ENCODE peak calls at places on chromosomes 3 and 15, in nine cellular contexts. One of them, this sample, is unnamed. For H3K4me1, the result is how much of the 10 kb centered on the place peaks cover.

GRCh38 chr3:62149539-62149938 is 223.8 kb downstream of the FEZF2 start:
- DNase-seq in MM.1S: no peak
- DNase-seq in GM23338: no peak
- DNase-seq in HCT116: no peak
- DNase-seq in neural progenitor cell: no peak
- DNase-seq in GM23248: no peak
- DNase-seq in PC-3: no peak
- DNase-seq in SK-N-SH: no peak
- DNase-seq in OCI-LY7: no peak
- DNase-seq in this sample: no peak

GRCh38 chr15:49832421-49832980 is 211.7 kb downstream of the DTWD1 start:
- DNase-seq in MM.1S: no peak
- DNase-seq in GM23338: peak
- DNase-seq in HCT116: no peak
- DNase-seq in neural progenitor cell: peak
- DNase-seq in GM23248: peak
- DNase-seq in PC-3: peak
- DNase-seq in SK-N-SH: peak
- DNase-seq in OCI-LY7: peak
- DNase-seq in this sample: peak

GRCh38 chr3:9715764-9716437 is 12.3 kb downstream of the CPNE9 start:
- DNase-seq in MM.1S: no peak
- DNase-seq in GM23338: peak
- DNase-seq in HCT116: peak
- DNase-seq in neural progenitor cell: peak
- DNase-seq in GM23248: peak
- DNase-seq in PC-3: peak
- DNase-seq in SK-N-SH: no peak
- DNase-seq in OCI-LY7: peak
- DNase-seq in this sample: peak

GRCh38 chr3:154217663-154218062 is 96.5 kb downstream of the ARHGEF26 start:
- DNase-seq in MM.1S: no peak
- DNase-seq in GM23338: no peak
- DNase-seq in HCT116: no peak
- DNase-seq in neural progenitor cell: peak
- DNase-seq in GM23248: no peak
- DNase-seq in PC-3: no peak
- DNase-seq in SK-N-SH: no peak
- DNase-seq in OCI-LY7: no peak
- DNase-seq in this sample: no peak

GRCh38 chr3:64203969-64204632 is 21.2 kb downstream of the PRICKLE2 start:
- DNase-seq in MM.1S: no peak
- DNase-seq in GM23338: no peak
- DNase-seq in HCT116: no peak
- DNase-seq in neural progenitor cell: no peak
- DNase-seq in GM23248: no peak
- DNase-seq in PC-3: no peak
- DNase-seq in SK-N-SH: no peak
- DNase-seq in OCI-LY7: no peak
- DNase-seq in this sample: no peak

GRCh38 chr3:17946619-17947018 is 204.2 kb upstream of the TBC1D5 start:
- DNase-seq in MM.1S: no peak
- DNase-seq in GM23338: no peak
- DNase-seq in HCT116: no peak
- DNase-seq in neural progenitor cell: no peak
- DNase-seq in GM23248: no peak
- DNase-seq in PC-3: no peak
- DNase-seq in SK-N-SH: no peak
- DNase-seq in OCI-LY7: no peak
- DNase-seq in this sample: no peak

GRCh38 chr3:43213631-43214030 is 72.7 kb upstream of the SNRK start:
- DNase-seq in MM.1S: no peak
- DNase-seq in GM23338: no peak
- DNase-seq in HCT116: no peak
- DNase-seq in neural progenitor cell: no peak
- DNase-seq in GM23248: no peak
- DNase-seq in PC-3: peak
- DNase-seq in SK-N-SH: no peak
- DNase-seq in OCI-LY7: no peak
- DNase-seq in this sample: peak

GRCh38 chr15:100113351-100114075 is 228.3 kb downstream of the ADAMTS17 start:
- DNase-seq in MM.1S: no peak
- DNase-seq in GM23338: no peak
- DNase-seq in HCT116: no peak
- DNase-seq in neural progenitor cell: no peak
- DNase-seq in GM23248: no peak
- DNase-seq in PC-3: no peak
- DNase-seq in SK-N-SH: no peak
- DNase-seq in OCI-LY7: no peak
- DNase-seq in this sample: no peak

GRCh38 chr3:136075218-136075808 is 109.8 kb downstream of the PPP2R3A start:
- DNase-seq in MM.1S: peak
- DNase-seq in GM23338: peak
- DNase-seq in HCT116: peak
- DNase-seq in neural progenitor cell: peak
- DNase-seq in GM23248: peak
- DNase-seq in PC-3: peak
- DNase-seq in SK-N-SH: peak
- DNase-seq in OCI-LY7: peak
- DNase-seq in this sample: peak

GRCh38 chr3:55519016-55519415 is 31.9 kb upstream of the WNT5A start:
- DNase-seq in MM.1S: no peak
- DNase-seq in GM23338: no peak
- DNase-seq in HCT116: no peak
- DNase-seq in neural progenitor cell: no peak
- DNase-seq in GM23248: peak
- DNase-seq in PC-3: peak
- DNase-seq in SK-N-SH: no peak
- DNase-seq in OCI-LY7: no peak
- DNase-seq in this sample: no peak

GRCh38 chr3:72390841-72391240 is 457.4 kb downstream of the SHQ1 start:
- DNase-seq in MM.1S: no peak
- DNase-seq in GM23338: peak
- DNase-seq in HCT116: no peak
- DNase-seq in neural progenitor cell: peak
- DNase-seq in GM23248: no peak
- DNase-seq in PC-3: no peak
- DNase-seq in SK-N-SH: no peak
- DNase-seq in OCI-LY7: no peak
- DNase-seq in this sample: no peak

GRCh38 chr3:138442433-138442832 is 8.0 kb downstream of the ESYT3 start:
- DNase-seq in MM.1S: no peak
- DNase-seq in GM23338: no peak
- DNase-seq in HCT116: peak
- DNase-seq in neural progenitor cell: no peak
- DNase-seq in GM23248: peak
- DNase-seq in PC-3: peak
- DNase-seq in SK-N-SH: no peak
- DNase-seq in OCI-LY7: no peak
- DNase-seq in this sample: peak

GRCh38 chr3:174858353-174858752 is 781 bp upstream of the NAALADL2 start:
- DNase-seq in MM.1S: no peak
- DNase-seq in GM23338: no peak
- DNase-seq in HCT116: no peak
- DNase-seq in neural progenitor cell: no peak
- DNase-seq in GM23248: no peak
- DNase-seq in PC-3: no peak
- DNase-seq in SK-N-SH: no peak
- DNase-seq in OCI-LY7: no peak
- DNase-seq in this sample: no peak

GRCh38 chr3:188584958-188585689 is 431.2 kb downstream of the LPP start:
- DNase-seq in MM.1S: no peak
- DNase-seq in GM23338: peak
- DNase-seq in HCT116: no peak
- DNase-seq in neural progenitor cell: peak
- DNase-seq in GM23248: peak
- DNase-seq in PC-3: peak
- DNase-seq in SK-N-SH: no peak
- DNase-seq in OCI-LY7: peak
- DNase-seq in this sample: no peak

GRCh38 chr3:151538706-151539403 is 78.0 kb upstream of the IGSF10 start:
- DNase-seq in MM.1S: no peak
- DNase-seq in GM23338: peak
- DNase-seq in HCT116: no peak
- DNase-seq in neural progenitor cell: peak
- DNase-seq in GM23248: peak
- DNase-seq in PC-3: no peak
- DNase-seq in SK-N-SH: no peak
- DNase-seq in OCI-LY7: no peak
- DNase-seq in this sample: no peak

GRCh38 chr15:76309561-76310330 is 1.5 kb downstream of the ETFA start:
- DNase-seq in MM.1S: no peak
- DNase-seq in GM23338: no peak
- DNase-seq in HCT116: no peak
- DNase-seq in neural progenitor cell: no peak
- DNase-seq in GM23248: peak
- DNase-seq in PC-3: peak
- DNase-seq in SK-N-SH: no peak
- DNase-seq in OCI-LY7: no peak
- DNase-seq in this sample: no peak

GRCh38 chr3:186218423-186218822 is 109.5 kb upstream of the ETV5 start:
- DNase-seq in MM.1S: no peak
- DNase-seq in GM23338: no peak
- DNase-seq in HCT116: no peak
- DNase-seq in neural progenitor cell: no peak
- DNase-seq in GM23248: no peak
- DNase-seq in PC-3: no peak
- DNase-seq in SK-N-SH: no peak
- DNase-seq in OCI-LY7: no peak
- DNase-seq in this sample: no peak

GRCh38 chr3:186216903-186217819 is 108.3 kb upstream of the ETV5 start:
- DNase-seq in MM.1S: no peak
- DNase-seq in GM23338: no peak
- DNase-seq in HCT116: no peak
- DNase-seq in neural progenitor cell: no peak
- DNase-seq in GM23248: no peak
- DNase-seq in PC-3: no peak
- DNase-seq in SK-N-SH: no peak
- DNase-seq in OCI-LY7: no peak
- DNase-seq in this sample: no peak

GRCh38 chr3:186219211-186219638 is 110.3 kb upstream of the ETV5 start:
- DNase-seq in MM.1S: no peak
- DNase-seq in GM23338: no peak
- DNase-seq in HCT116: no peak
- DNase-seq in neural progenitor cell: no peak
- DNase-seq in GM23248: no peak
- DNase-seq in PC-3: no peak
- DNase-seq in SK-N-SH: no peak
- DNase-seq in OCI-LY7: peak
- DNase-seq in this sample: no peak

GRCh38 chr3:186220365-186220764 is 111.5 kb upstream of the ETV5 start:
- DNase-seq in MM.1S: no peak
- DNase-seq in GM23338: no peak
- DNase-seq in HCT116: peak
- DNase-seq in neural progenitor cell: no peak
- DNase-seq in GM23248: no peak
- DNase-seq in PC-3: peak
- DNase-seq in SK-N-SH: no peak
- DNase-seq in OCI-LY7: no peak
- DNase-seq in this sample: no peak

DNA sequence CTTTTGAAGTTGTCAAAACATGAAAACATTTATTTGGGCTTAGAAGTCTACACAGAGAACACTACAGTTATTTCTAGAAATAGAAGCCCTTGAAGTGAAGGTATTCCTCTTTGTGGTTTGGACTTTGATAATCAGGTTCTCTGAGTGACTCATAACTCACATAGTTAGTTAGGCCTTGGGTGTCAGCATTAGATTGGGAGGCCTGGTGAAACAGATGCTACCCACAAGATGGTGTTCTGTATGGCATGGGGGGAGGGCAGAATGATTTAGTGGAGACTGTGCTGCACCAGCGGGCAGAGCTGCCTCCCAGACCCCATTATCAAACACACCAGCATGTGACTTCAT is 108.9 kb upstream of the ETV5 start:
- DNase-seq in MM.1S: peak
- DNase-seq in GM23338: no peak
- DNase-seq in HCT116: no peak
- DNase-seq in neural progenitor cell: no peak
- DNase-seq in GM23248: no peak
- DNase-seq in PC-3: peak
- DNase-seq in SK-N-SH: no peak
- DNase-seq in OCI-LY7: no peak
- DNase-seq in this sample: no peak
- H3K4me1 ChIP-seq in MM.1S: under half
- H3K4me1 ChIP-seq in GM23338: under half
- H3K4me1 ChIP-seq in HCT116: under half
- H3K4me1 ChIP-seq in neural progenitor cell: under half
- H3K4me1 ChIP-seq in GM23248: under half
- H3K4me1 ChIP-seq in PC-3: under half
- H3K4me1 ChIP-seq in SK-N-SH: under half
- H3K4me1 ChIP-seq in OCI-LY7: under half
- H3K4me1 ChIP-seq in this sample: under half

GRCh38 chr3:65830948-65831732 is 207.6 kb downstream of the MAGI1 start:
- DNase-seq in MM.1S: no peak
- DNase-seq in GM23338: no peak
- DNase-seq in HCT116: no peak
- DNase-seq in neural progenitor cell: no peak
- DNase-seq in GM23248: no peak
- DNase-seq in PC-3: no peak
- DNase-seq in SK-N-SH: no peak
- DNase-seq in OCI-LY7: no peak
- DNase-seq in this sample: no peak
- TF ChIP-seq EZH2phosphoT487 in MM.1S: no peak
- TF ChIP-seq EZH2phosphoT487 in GM23338: no peak
- TF ChIP-seq EZH2phosphoT487 in HCT116: no peak
- TF ChIP-seq EZH2phosphoT487 in neural progenitor cell: no peak
- TF ChIP-seq EZH2phosphoT487 in GM23248: no peak
- TF ChIP-seq EZH2phosphoT487 in PC-3: no peak
- TF ChIP-seq EZH2phosphoT487 in SK-N-SH: no peak
- TF ChIP-seq EZH2phosphoT487 in OCI-LY7: no peak
- TF ChIP-seq EZH2phosphoT487 in this sample: no peak

GRCh38 chr15:39177561-39177960 is 403.3 kb upstream of the THBS1 start:
- DNase-seq in MM.1S: no peak
- DNase-seq in GM23338: no peak
- DNase-seq in HCT116: no peak
- DNase-seq in neural progenitor cell: no peak
- DNase-seq in GM23248: no peak
- DNase-seq in PC-3: peak
- DNase-seq in SK-N-SH: no peak
- DNase-seq in OCI-LY7: no peak
- DNase-seq in this sample: no peak
- H3K4me1 ChIP-seq in MM.1S: under half
- H3K4me1 ChIP-seq in GM23338: under half
- H3K4me1 ChIP-seq in HCT116: under half
- H3K4me1 ChIP-seq in neural progenitor cell: under half
- H3K4me1 ChIP-seq in GM23248: under half
- H3K4me1 ChIP-seq in PC-3: half or more
- H3K4me1 ChIP-seq in SK-N-SH: under half
- H3K4me1 ChIP-seq in OCI-LY7: under half
- H3K4me1 ChIP-seq in this sample: under half

DNA sequence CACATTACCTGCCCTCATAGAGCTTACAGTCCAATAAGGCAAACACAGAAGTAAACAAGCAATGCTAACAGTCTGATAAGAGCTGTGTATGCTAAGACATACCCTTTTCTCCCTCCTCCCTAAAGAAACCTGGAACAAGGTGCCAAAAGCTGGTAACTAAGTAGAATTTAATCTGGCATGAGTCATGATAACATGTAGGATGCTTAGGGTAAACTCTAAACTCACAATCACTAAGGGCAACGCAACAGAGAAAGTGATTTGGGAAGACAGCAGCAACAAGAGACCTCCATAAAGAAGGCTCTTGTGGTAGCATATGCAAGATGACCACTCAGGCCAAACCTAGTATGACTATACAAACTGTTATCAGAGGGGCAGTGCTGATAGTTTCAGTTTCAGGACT is 55.5 kb downstream of the MYO1E start:
- DNase-seq in MM.1S: no peak
- DNase-seq in GM23338: no peak
- DNase-seq in HCT116: no peak
- DNase-seq in neural progenitor cell: no peak
- DNase-seq in GM23248: no peak
- DNase-seq in PC-3: no peak
- DNase-seq in SK-N-SH: no peak
- DNase-seq in OCI-LY7: no peak
- DNase-seq in this sample: no peak
- TF ChIP-seq EZH2phosphoT487 in MM.1S: no peak
- TF ChIP-seq EZH2phosphoT487 in GM23338: no peak
- TF ChIP-seq EZH2phosphoT487 in HCT116: no peak
- TF ChIP-seq EZH2phosphoT487 in neural progenitor cell: no peak
- TF ChIP-seq EZH2phosphoT487 in GM23248: no peak
- TF ChIP-seq EZH2phosphoT487 in PC-3: no peak
- TF ChIP-seq EZH2phosphoT487 in SK-N-SH: no peak
- TF ChIP-seq EZH2phosphoT487 in OCI-LY7: no peak
- TF ChIP-seq EZH2phosphoT487 in this sample: no peak

This sample was measured in hepatocyte.